ENCODE peak calls at places on chromosome 22, in ten cellular contexts. One of them, this sample, is unnamed.

GRCh38 chr22:19815823-19816290 is 38.8 kb downstream of the GNB1L start:
- DNase-seq in fibroblast of mammary gland: no peak
- DNase-seq in fibroblast of lung: no peak
- DNase-seq in BJ: no peak
- DNase-seq in OCI-LY7: no peak
- DNase-seq in AG09309: no peak
- DNase-seq in AG04450: no peak
- DNase-seq in PC-3: no peak
- DNase-seq in bronchial epithelial cell: no peak
- DNase-seq in brain microvascular endothelial cell: no peak
- DNase-seq in this sample: no peak

GRCh38 chr22:20563941-20564371 is 56.5 kb downstream of the MED15 start:
- DNase-seq in fibroblast of mammary gland: no peak
- DNase-seq in fibroblast of lung: no peak
- DNase-seq in BJ: no peak
- DNase-seq in OCI-LY7: no peak
- DNase-seq in AG09309: no peak
- DNase-seq in AG04450: no peak
- DNase-seq in PC-3: no peak
- DNase-seq in bronchial epithelial cell: no peak
- DNase-seq in brain microvascular endothelial cell: no peak
- DNase-seq in this sample: no peak

GRCh38 chr22:35837328-35837727 is 119.7 kb downstream of the APOL5 start:
- DNase-seq in fibroblast of mammary gland: no peak
- DNase-seq in fibroblast of lung: peak
- DNase-seq in BJ: no peak
- DNase-seq in OCI-LY7: no peak
- DNase-seq in AG09309: no peak
- DNase-seq in AG04450: no peak
- DNase-seq in PC-3: no peak
- DNase-seq in bronchial epithelial cell: no peak
- DNase-seq in brain microvascular endothelial cell: no peak
- DNase-seq in this sample: no peak

GRCh38 chr22:41596776-41597634 is 7.4 kb upstream of the PMM1 start:
- DNase-seq in fibroblast of mammary gland: peak
- DNase-seq in fibroblast of lung: peak
- DNase-seq in BJ: no peak
- DNase-seq in OCI-LY7: peak
- DNase-seq in AG09309: no peak
- DNase-seq in AG04450: no peak
- DNase-seq in PC-3: peak
- DNase-seq in bronchial epithelial cell: peak
- DNase-seq in brain microvascular endothelial cell: peak
- DNase-seq in this sample: no peak

GRCh38 chr22:19942886-19943664 is 1.5 kb upstream of the TXNRD2 start:
- DNase-seq in fibroblast of mammary gland: peak
- DNase-seq in fibroblast of lung: peak
- DNase-seq in BJ: peak
- DNase-seq in OCI-LY7: peak
- DNase-seq in AG09309: peak
- DNase-seq in AG04450: no peak
- DNase-seq in PC-3: peak
- DNase-seq in bronchial epithelial cell: peak
- DNase-seq in brain microvascular endothelial cell: peak
- DNase-seq in this sample: peak

GRCh38 chr22:19753996-19754700 is 6.4 kb upstream of the TBX1 start:
- DNase-seq in fibroblast of mammary gland: no peak
- DNase-seq in fibroblast of lung: no peak
- DNase-seq in BJ: no peak
- DNase-seq in OCI-LY7: no peak
- DNase-seq in AG09309: no peak
- DNase-seq in AG04450: no peak
- DNase-seq in PC-3: no peak
- DNase-seq in bronchial epithelial cell: no peak
- DNase-seq in brain microvascular endothelial cell: no peak
- DNase-seq in this sample: no peak

GRCh38 chr22:17675584-17675983 is 37.0 kb downstream of the BCL2L13 start:
- DNase-seq in fibroblast of mammary gland: no peak
- DNase-seq in fibroblast of lung: no peak
- DNase-seq in BJ: no peak
- DNase-seq in OCI-LY7: no peak
- DNase-seq in AG09309: no peak
- DNase-seq in AG04450: no peak
- DNase-seq in PC-3: no peak
- DNase-seq in bronchial epithelial cell: no peak
- DNase-seq in brain microvascular endothelial cell: no peak
- DNase-seq in this sample: no peak

GRCh38 chr22:46519377-46519776 is 18.0 kb downstream of the CELSR1 start:
- DNase-seq in fibroblast of mammary gland: no peak
- DNase-seq in fibroblast of lung: no peak
- DNase-seq in BJ: no peak
- DNase-seq in OCI-LY7: no peak
- DNase-seq in AG09309: no peak
- DNase-seq in AG04450: no peak
- DNase-seq in PC-3: no peak
- DNase-seq in bronchial epithelial cell: no peak
- DNase-seq in brain microvascular endothelial cell: no peak
- DNase-seq in this sample: no peak

GRCh38 chr22:37639771-37640590 is 512 bp downstream of the SH3BP1 start:
- DNase-seq in fibroblast of mammary gland: no peak
- DNase-seq in fibroblast of lung: no peak
- DNase-seq in BJ: no peak
- DNase-seq in OCI-LY7: peak
- DNase-seq in AG09309: no peak
- DNase-seq in AG04450: no peak
- DNase-seq in PC-3: no peak
- DNase-seq in bronchial epithelial cell: no peak
- DNase-seq in brain microvascular endothelial cell: no peak
- DNase-seq in this sample: no peak

GRCh38 chr22:35394810-35395563 is 5.0 kb upstream of the MCM5 start:
- DNase-seq in fibroblast of mammary gland: no peak
- DNase-seq in fibroblast of lung: no peak
- DNase-seq in BJ: no peak
- DNase-seq in OCI-LY7: no peak
- DNase-seq in AG09309: no peak
- DNase-seq in AG04450: no peak
- DNase-seq in PC-3: no peak
- DNase-seq in bronchial epithelial cell: no peak
- DNase-seq in brain microvascular endothelial cell: no peak
- DNase-seq in this sample: no peak

GRCh38 chr22:31064369-31064768 is 16.7 kb upstream of the SMTN start:
- DNase-seq in fibroblast of mammary gland: no peak
- DNase-seq in fibroblast of lung: no peak
- DNase-seq in BJ: no peak
- DNase-seq in OCI-LY7: no peak
- DNase-seq in AG09309: no peak
- DNase-seq in AG04450: no peak
- DNase-seq in PC-3: no peak
- DNase-seq in bronchial epithelial cell: no peak
- DNase-seq in brain microvascular endothelial cell: no peak
- DNase-seq in this sample: no peak

GRCh38 chr22:19805821-19806212 is 45.2 kb downstream of the TBX1 start:
- DNase-seq in fibroblast of mammary gland: no peak
- DNase-seq in fibroblast of lung: no peak
- DNase-seq in BJ: no peak
- DNase-seq in OCI-LY7: no peak
- DNase-seq in AG09309: no peak
- DNase-seq in AG04450: no peak
- DNase-seq in PC-3: peak
- DNase-seq in bronchial epithelial cell: peak
- DNase-seq in brain microvascular endothelial cell: no peak
- DNase-seq in this sample: no peak

GRCh38 chr22:19912236-19912999 is 29.2 kb upstream of the COMT start:
- DNase-seq in fibroblast of mammary gland: no peak
- DNase-seq in fibroblast of lung: no peak
- DNase-seq in BJ: no peak
- DNase-seq in OCI-LY7: peak
- DNase-seq in AG09309: no peak
- DNase-seq in AG04450: no peak
- DNase-seq in PC-3: no peak
- DNase-seq in bronchial epithelial cell: peak
- DNase-seq in brain microvascular endothelial cell: no peak
- DNase-seq in this sample: no peak

GRCh38 chr22:40450651-40451050 is 80.3 kb downstream of the SGSM3 start:
- DNase-seq in fibroblast of mammary gland: no peak
- DNase-seq in fibroblast of lung: no peak
- DNase-seq in BJ: no peak
- DNase-seq in OCI-LY7: no peak
- DNase-seq in AG09309: no peak
- DNase-seq in AG04450: no peak
- DNase-seq in PC-3: no peak
- DNase-seq in bronchial epithelial cell: no peak
- DNase-seq in brain microvascular endothelial cell: no peak
- DNase-seq in this sample: no peak
- H3K4me3 ChIP-seq in fibroblast of mammary gland: no peak
- H3K4me3 ChIP-seq in fibroblast of lung: no peak
- H3K4me3 ChIP-seq in BJ: no peak
- H3K4me3 ChIP-seq in OCI-LY7: no peak
- H3K4me3 ChIP-seq in AG09309: no peak
- H3K4me3 ChIP-seq in AG04450: no peak
- H3K4me3 ChIP-seq in PC-3: no peak
- H3K4me3 ChIP-seq in bronchial epithelial cell: no peak
- H3K4me3 ChIP-seq in brain microvascular endothelial cell: no peak
- H3K4me3 ChIP-seq in this sample: no peak

GRCh38 chr22:39663751-39664150 is 93.2 kb downstream of the CACNA1I start:
- DNase-seq in fibroblast of mammary gland: no peak
- DNase-seq in fibroblast of lung: no peak
- DNase-seq in BJ: no peak
- DNase-seq in OCI-LY7: no peak
- DNase-seq in AG09309: no peak
- DNase-seq in AG04450: no peak
- DNase-seq in PC-3: peak
- DNase-seq in bronchial epithelial cell: no peak
- DNase-seq in brain microvascular endothelial cell: no peak
- DNase-seq in this sample: no peak

GRCh38 chr22:39661501-39661841 is 90.9 kb downstream of the CACNA1I start:
- DNase-seq in fibroblast of mammary gland: no peak
- DNase-seq in fibroblast of lung: no peak
- DNase-seq in BJ: no peak
- DNase-seq in OCI-LY7: no peak
- DNase-seq in AG09309: no peak
- DNase-seq in AG04450: no peak
- DNase-seq in PC-3: no peak
- DNase-seq in bronchial epithelial cell: no peak
- DNase-seq in brain microvascular endothelial cell: no peak
- DNase-seq in this sample: no peak

GRCh38 chr22:39664485-39665200 is 94.1 kb downstream of the CACNA1I start:
- DNase-seq in fibroblast of mammary gland: no peak
- DNase-seq in fibroblast of lung: no peak
- DNase-seq in BJ: no peak
- DNase-seq in OCI-LY7: no peak
- DNase-seq in AG09309: no peak
- DNase-seq in AG04450: no peak
- DNase-seq in PC-3: no peak
- DNase-seq in bronchial epithelial cell: no peak
- DNase-seq in brain microvascular endothelial cell: no peak
- DNase-seq in this sample: no peak

GRCh38 chr22:39661842-39662676 is 91.5 kb downstream of the CACNA1I start:
- DNase-seq in fibroblast of mammary gland: no peak
- DNase-seq in fibroblast of lung: no peak
- DNase-seq in BJ: no peak
- DNase-seq in OCI-LY7: no peak
- DNase-seq in AG09309: no peak
- DNase-seq in AG04450: no peak
- DNase-seq in PC-3: no peak
- DNase-seq in bronchial epithelial cell: peak
- DNase-seq in brain microvascular endothelial cell: no peak
- DNase-seq in this sample: no peak

GRCh38 chr22:39662677-39663034 is 92.1 kb downstream of the CACNA1I start:
- DNase-seq in fibroblast of mammary gland: no peak
- DNase-seq in fibroblast of lung: no peak
- DNase-seq in BJ: no peak
- DNase-seq in OCI-LY7: no peak
- DNase-seq in AG09309: no peak
- DNase-seq in AG04450: no peak
- DNase-seq in PC-3: no peak
- DNase-seq in bronchial epithelial cell: no peak
- DNase-seq in brain microvascular endothelial cell: no peak
- DNase-seq in this sample: no peak
- TF ChIP-seq CTCF in fibroblast of mammary gland: no peak
- TF ChIP-seq CTCF in fibroblast of lung: no peak
- TF ChIP-seq CTCF in BJ: no peak
- TF ChIP-seq CTCF in OCI-LY7: no peak
- TF ChIP-seq CTCF in AG09309: no peak
- TF ChIP-seq CTCF in AG04450: no peak
- TF ChIP-seq CTCF in PC-3: no peak
- TF ChIP-seq CTCF in bronchial epithelial cell: no peak
- TF ChIP-seq CTCF in brain microvascular endothelial cell: no peak
- TF ChIP-seq CTCF in this sample: no peak

GRCh38 chr22:26322179-26322905 is 106.7 kb upstream of the ASPHD2 start:
- DNase-seq in fibroblast of mammary gland: peak
- DNase-seq in fibroblast of lung: no peak
- DNase-seq in BJ: peak
- DNase-seq in OCI-LY7: no peak
- DNase-seq in AG09309: peak
- DNase-seq in AG04450: peak
- DNase-seq in PC-3: peak
- DNase-seq in bronchial epithelial cell: peak
- DNase-seq in brain microvascular endothelial cell: peak
- DNase-seq in this sample: peak
- H3K4me3 ChIP-seq in fibroblast of mammary gland: no peak
- H3K4me3 ChIP-seq in fibroblast of lung: no peak
- H3K4me3 ChIP-seq in BJ: no peak
- H3K4me3 ChIP-seq in OCI-LY7: no peak
- H3K4me3 ChIP-seq in AG09309: no peak
- H3K4me3 ChIP-seq in AG04450: no peak
- H3K4me3 ChIP-seq in PC-3: no peak
- H3K4me3 ChIP-seq in bronchial epithelial cell: no peak
- H3K4me3 ChIP-seq in brain microvascular endothelial cell: no peak
- H3K4me3 ChIP-seq in this sample: no peak

GRCh38 chr22:49629024-49629570 is 198.6 kb downstream of the BRD1 start:
- DNase-seq in fibroblast of mammary gland: no peak
- DNase-seq in fibroblast of lung: no peak
- DNase-seq in BJ: no peak
- DNase-seq in OCI-LY7: no peak
- DNase-seq in AG09309: no peak
- DNase-seq in AG04450: no peak
- DNase-seq in PC-3: no peak
- DNase-seq in bronchial epithelial cell: no peak
- DNase-seq in brain microvascular endothelial cell: no peak
- DNase-seq in this sample: no peak
- TF ChIP-seq CTCF in fibroblast of mammary gland: no peak
- TF ChIP-seq CTCF in fibroblast of lung: no peak
- TF ChIP-seq CTCF in BJ: no peak
- TF ChIP-seq CTCF in OCI-LY7: no peak
- TF ChIP-seq CTCF in AG09309: no peak
- TF ChIP-seq CTCF in AG04450: no peak
- TF ChIP-seq CTCF in PC-3: no peak
- TF ChIP-seq CTCF in bronchial epithelial cell: no peak
- TF ChIP-seq CTCF in brain microvascular endothelial cell: no peak
- TF ChIP-seq CTCF in this sample: no peak

This sample was measured in epithelial cell of proximal tubule.